ENCODE peak calls at places on chromosomes 12 and 14, in four cellular contexts. X, L, N and P are unnamed samples. For H3K9me3, the result is how much of the 10 kb centered on the place peaks cover.

GRCh38 chr12:123050331-123050809 is 69.9 kb downstream of the ARL6IP4 start:
- DNase-seq in X (no peak), L (no peak), N (no peak), P (no peak)

GRCh38 chr12:125169870-125170269 is 104.6 kb downstream of the AACS start:
- DNase-seq in X (no peak), L (no peak), N (no peak), P (no peak)

GRCh38 chr14:90248594-90248993 is 7.8 kb upstream of the PSMC1 start:
- DNase-seq in X (no peak), L (no peak), N (no peak), P (no peak)

GRCh38 chr12:117685115-117685926 is 283.5 kb downstream of the KSR2 start:
- DNase-seq in X (peak), L (peak), N (peak), P (peak)

GRCh38 chr14:54771411-54772027 is 131.1 kb downstream of the GCH1 start:
- DNase-seq in X (no peak), L (peak), N (no peak), P (no peak)

GRCh38 chr12:121708313-121709063 is 4.1 kb upstream of the TMEM120B start:
- DNase-seq in X (no peak), L (no peak), N (no peak), P (no peak)

GRCh38 chr14:61219256-61219655 is 61.9 kb downstream of the TMEM30B start:
- DNase-seq in X (no peak), L (no peak), N (no peak), P (no peak)

GRCh38 chr14:99635116-99635515 is 9.8 kb upstream of the HHIPL1 start:
- DNase-seq in X (no peak), L (no peak), N (no peak), P (no peak)

GRCh38 chr12:131894981-131895639 is 688 bp downstream of the ULK1 start:
- DNase-seq in X (no peak), L (peak), N (no peak), P (no peak)

GRCh38 chr12:132952371-132953162 is 3.5 kb downstream of the ZNF605 start:
- DNase-seq in X (no peak), L (no peak), N (no peak), P (no peak)
- H3K9me3 ChIP-seq in X (half or more), L (under half), N (half or more), P (half or more)

DNA sequence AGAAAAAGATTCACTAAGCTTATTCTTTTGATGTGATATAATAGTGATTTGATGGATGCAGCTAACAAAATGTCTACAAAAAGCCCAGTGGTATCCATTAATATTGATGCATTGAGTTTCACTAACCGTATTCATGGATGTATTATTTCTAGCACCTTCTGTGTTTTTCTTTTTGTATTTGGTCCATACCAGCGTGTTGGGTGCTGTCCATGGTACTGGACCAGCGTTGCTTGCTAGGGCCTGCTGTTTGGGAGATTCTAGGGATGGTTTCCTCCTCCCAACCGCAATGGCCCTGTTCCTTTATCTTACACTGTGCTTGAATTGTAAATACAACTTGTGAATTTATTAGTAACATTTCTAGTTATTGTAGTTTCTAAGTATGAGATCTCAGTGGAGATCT is 31.7 kb downstream of the ANO4 start:
- DNase-seq in X (peak), L (peak), N (no peak), P (peak)
- TF ChIP-seq PHF8 in X (no peak), L (no peak), N (no peak), P (no peak)

GRCh38 chr14:27186048-27186447 is 588.2 kb upstream of the NOVA1 start:
- DNase-seq in X (no peak), L (no peak), N (no peak), P (no peak)
- H3K9me3 ChIP-seq in X (under half), L (under half), N (under half), P (half or more)

DNA sequence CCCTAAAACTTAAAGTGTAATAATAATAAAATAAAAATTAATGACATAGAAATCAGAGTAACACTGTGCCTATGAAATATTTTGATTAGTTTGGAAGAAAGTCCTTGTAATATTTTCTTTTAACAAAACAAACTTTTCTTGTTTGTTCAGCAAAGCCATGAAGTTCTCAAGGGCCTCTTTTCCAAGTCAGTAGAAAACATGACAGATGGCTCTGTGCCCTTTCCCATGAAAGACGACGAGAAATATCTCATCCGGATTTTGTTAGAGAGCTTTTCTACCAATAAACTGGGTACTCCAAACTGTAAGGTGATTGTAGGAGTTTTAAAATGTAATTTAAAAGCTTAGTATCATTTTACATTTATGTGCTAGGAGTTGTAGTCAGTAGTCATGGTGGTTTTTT is 54.5 kb upstream of the ASPG start:
- DNase-seq in X (no peak), L (no peak), N (no peak), P (no peak)
- TF ChIP-seq PHF8 in X (no peak), L (no peak), N (no peak), P (no peak)

GRCh38 chr12:49276304-49277290 is 11.7 kb downstream of the TUBA1C start:
- DNase-seq in X (no peak), L (no peak), N (no peak), P (no peak)

GRCh38 chr12:49277466-49277865 is 12.6 kb downstream of the TUBA1C start:
- DNase-seq in X (no peak), L (no peak), N (no peak), P (no peak)

GRCh38 chr12:49282302-49282701 is 12.6 kb upstream of the PRPH start:
- DNase-seq in X (no peak), L (no peak), N (no peak), P (no peak)

GRCh38 chr12:49283541-49284429 is 11.2 kb upstream of the PRPH start:
- DNase-seq in X (no peak), L (peak), N (no peak), P (no peak)

GRCh38 chr12:49279706-49280159 is 14.9 kb downstream of the TUBA1C start:
- DNase-seq in X (no peak), L (peak), N (no peak), P (peak)
- H3K9me3 ChIP-seq in X (under half), L (under half), N (under half), P (under half)

GRCh38 chr12:5784626-5785130 is 160.4 kb downstream of the ANO2 start:
- DNase-seq in X (no peak), L (no peak), N (no peak), P (no peak)
- TF ChIP-seq PHF8 in X (no peak), L (no peak), N (no peak), P (no peak)

DNA sequence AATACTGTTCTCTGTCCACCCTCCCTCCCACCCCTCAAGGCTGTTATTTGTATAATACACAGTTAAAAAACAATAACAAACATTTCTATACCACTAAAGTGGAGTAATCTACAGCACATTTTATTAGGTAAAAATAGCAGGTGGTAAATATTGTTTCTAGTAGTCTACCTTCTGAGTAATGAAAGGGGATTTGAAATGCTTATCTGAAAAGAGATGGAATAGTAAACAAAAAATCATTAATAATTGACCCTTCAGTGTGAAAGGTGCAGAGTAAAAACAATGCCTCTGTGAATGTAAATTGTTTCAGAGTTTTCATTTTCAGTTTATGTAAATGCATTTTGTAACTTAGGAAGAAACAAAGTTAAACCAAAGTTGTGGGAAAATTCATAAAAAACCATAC is 321.2 kb downstream of the SLC16A7 start:
- DNase-seq in X (no peak), L (no peak), N (no peak), P (no peak)
- H3K9me3 ChIP-seq in X (under half), L (under half), N (under half), P (under half)